ENCODE peak calls at places on chromosomes 1 and 21, in four cellular contexts. L, O, Q and C are unnamed samples.

GRCh38 chr1:193060938-193061337 is 1.5 kb downstream of the RO60 start:
- DNase-seq in Q (no peak), O (no peak), L (no peak), C (peak; percentile 47)

GRCh38 chr1:26913754-26914619 is at the start of gene NR0B2:
- DNase-seq in Q (no peak), L (no peak), O (no peak), C (no peak)

GRCh38 chr1:161153682-161154337 is at the start of gene UFC1:
- DNase-seq in O (peak; percentile 88), L (peak; percentile 83), Q (peak; percentile 60), C (peak; percentile 85)

GRCh38 chr1:27727126-27727525 is 1.4 kb downstream of the FAM76A start:
- DNase-seq in Q (no peak), L (no peak), O (no peak), C (no peak)

GRCh38 chr1:38088366-38088765 is 41.8 kb upstream of the POU3F1 start:
- DNase-seq in Q (no peak), L (no peak), O (no peak), C (no peak)

GRCh38 chr1:156805766-156806511 is 10.7 kb downstream of the SH2D2A start:
- DNase-seq in O (peak; percentile 45), Q (peak; percentile 76), L (no peak), C (peak; percentile 83)

GRCh38 chr1:228381336-228381735 is 25.3 kb downstream of the TRIM11 start:
- DNase-seq in O (no peak), Q (no peak), L (no peak), C (peak; percentile 51)

GRCh38 chr1:32172621-32173245 is 6.7 kb upstream of the TXLNA start:
- DNase-seq in Q (no peak), L (no peak), O (no peak), C (no peak)

GRCh38 chr1:13926556-13926955 is 226.6 kb downstream of the PRDM2 start:
- DNase-seq in O (no peak), Q (no peak), L (no peak), C (no peak)

GRCh38 chr1:88922214-88922613 is 30.8 kb upstream of the GTF2B start:
- DNase-seq in O (no peak), Q (no peak), L (no peak), C (no peak)

GRCh38 chr1:31063636-31064035 is 1.9 kb downstream of the PUM1 start:
- DNase-seq in Q (no peak), O (no peak), L (no peak), C (no peak)

GRCh38 chr1:3000214-3000613 is 21.1 kb upstream of the ACTRT2 start:
- DNase-seq in L (no peak), Q (no peak), O (peak; percentile 54), C (no peak)

GRCh38 chr21:44753357-44753756 is 42.0 kb upstream of the TSPEAR start:
- DNase-seq in Q (no peak), L (no peak), O (peak; percentile 43), C (no peak)

GRCh38 chr21:16908087-16908486 is 604.8 kb upstream of the CXADR start:
- DNase-seq in O (no peak), Q (peak; percentile 73), L (no peak), C (peak; percentile 76)

GRCh38 chr1:222370911-222371717 is 176.8 kb downstream of the HHIPL2 start:
- DNase-seq in Q (peak; percentile 94), O (no peak), L (no peak), C (peak; percentile 69)

GRCh38 chr1:12434174-12434573 is 183.8 kb downstream of the DHRS3 start:
- DNase-seq in O (no peak), Q (peak; percentile 42), L (no peak), C (peak; percentile 78)

GRCh38 chr1:182261655-182262054 is 129.9 kb downstream of the GLUL start:
- DNase-seq in Q (no peak), L (no peak), O (no peak), C (no peak)

GRCh38 chr1:63857478-63857877 is 83.7 kb downstream of the ROR1 start:
- DNase-seq in L (no peak), Q (no peak), O (no peak), C (no peak)

GRCh38 chr1:39892611-39893595 is 8.8 kb downstream of the MYCL start:
- DNase-seq in Q (peak; percentile 56), L (no peak), O (no peak), C (peak; percentile 70)

GRCh38 chr1:157412308-157412707 is 140.0 kb downstream of the FCRL5 start:
- DNase-seq in O (no peak), Q (no peak), L (no peak), C (no peak)

GRCh38 chr1:205739348-205740160 is 10.4 kb downstream of the NUCKS1 start:
- DNase-seq in Q (peak; percentile 26), O (no peak), L (no peak), C (no peak)

GRCh38 chr1:248853668-248854375 is 5.1 kb downstream of the ZNF692 start:
- DNase-seq in L (peak; percentile 46), O (peak; percentile 45), Q (no peak), C (no peak)

GRCh38 chr1:234643850-234644134 is 33.8 kb upstream of the IRF2BP2 start:
- DNase-seq in O (no peak), L (no peak), Q (no peak), C (no peak)

DNA sequence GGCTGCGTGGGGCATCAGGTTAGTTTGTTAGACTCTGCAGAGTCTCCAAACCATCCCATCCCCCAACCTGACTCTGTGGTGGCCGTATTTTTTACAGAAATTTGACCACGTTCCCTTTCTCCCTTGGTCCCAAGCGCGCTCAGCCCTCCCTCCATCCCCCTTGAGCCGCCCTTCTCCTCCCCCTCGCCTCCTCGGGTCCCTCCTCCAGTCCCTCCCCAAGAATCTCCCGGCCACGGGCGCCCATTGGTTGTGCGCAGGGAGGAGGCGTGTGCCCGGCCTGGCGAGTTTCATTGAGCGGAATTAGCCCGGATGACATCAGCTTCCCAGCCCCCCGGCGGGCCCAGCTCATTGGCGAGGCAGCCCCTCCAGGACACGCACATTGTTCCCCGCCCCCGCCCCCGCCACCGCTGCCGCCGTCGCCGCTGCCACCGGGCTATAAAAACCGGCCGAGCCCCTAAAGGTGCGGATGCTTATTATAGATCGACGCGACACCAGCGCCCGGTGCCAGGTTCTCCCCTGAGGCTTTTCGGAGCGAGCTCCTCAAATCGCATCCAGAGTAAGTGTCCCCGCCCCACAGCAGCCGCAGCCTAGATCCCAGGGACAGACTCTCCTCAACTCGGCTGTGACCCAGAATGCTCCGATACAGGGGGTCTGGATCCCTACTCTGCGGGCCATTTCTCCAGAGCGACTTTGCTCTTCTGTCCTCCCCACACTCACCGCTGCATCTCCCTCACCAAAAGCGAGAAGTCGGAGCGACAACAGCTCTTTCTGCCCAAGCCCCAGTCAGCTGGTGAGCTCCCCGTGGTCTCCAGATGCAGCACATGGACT is at the start of gene OLIG2:
- DNase-seq in Q (no peak), O (no peak), L (no peak), C (peak; percentile 57)
- H3K4me3 ChIP-seq in Q (no peak within 1 kb of the TSS), O (no peak within 1 kb of the TSS), L (peak within 1 kb of the TSS; percentile 10), C (peak within 1 kb of the TSS; percentile 29)

GRCh38 chr1:226696552-226696951 is 42.5 kb downstream of the ITPKB start:
- DNase-seq in L (no peak), O (no peak), Q (no peak), C (no peak)

GRCh38 chr1:226695335-226695900 is 43.7 kb downstream of the ITPKB start:
- DNase-seq in L (no peak), Q (no peak), O (no peak), C (no peak)

GRCh38 chr1:226697608-226698544 is 41.2 kb downstream of the ITPKB start:
- DNase-seq in O (no peak), Q (no peak), L (no peak), C (no peak)

GRCh38 chr1:226698659-226699058 is 40.4 kb downstream of the ITPKB start:
- DNase-seq in L (no peak), O (no peak), Q (no peak), C (no peak)

DNA sequence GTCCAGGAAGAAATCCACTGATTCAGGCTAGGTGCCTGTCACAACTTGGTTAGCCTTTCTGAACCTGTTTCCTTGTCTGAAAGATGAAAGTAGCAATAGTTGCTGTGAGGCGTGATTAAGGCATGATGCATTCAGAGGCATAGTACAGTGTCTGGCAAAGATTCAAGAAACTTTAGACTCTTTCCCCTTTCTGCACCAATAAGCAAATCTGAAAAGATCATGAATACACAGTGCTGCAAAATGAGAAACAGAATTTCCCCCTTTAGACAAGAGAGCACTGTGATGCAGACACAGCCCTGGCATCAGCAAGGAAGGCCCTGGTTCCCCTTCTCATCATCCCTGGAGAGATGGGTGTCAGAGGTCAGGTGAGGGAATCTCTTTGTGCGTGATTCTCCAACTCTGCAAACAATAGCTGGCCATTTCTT is 41.9 kb downstream of the ITPKB start:
- DNase-seq in O (no peak), Q (no peak), L (no peak), C (no peak)
- H3K36me3 ChIP-seq in O (peaks cover 5% of the 10 kb centered on the region), Q (no peaks in the 10 kb centered on the region), L (no peaks in the 10 kb centered on the region), C (no peaks in the 10 kb centered on the region)

DNA sequence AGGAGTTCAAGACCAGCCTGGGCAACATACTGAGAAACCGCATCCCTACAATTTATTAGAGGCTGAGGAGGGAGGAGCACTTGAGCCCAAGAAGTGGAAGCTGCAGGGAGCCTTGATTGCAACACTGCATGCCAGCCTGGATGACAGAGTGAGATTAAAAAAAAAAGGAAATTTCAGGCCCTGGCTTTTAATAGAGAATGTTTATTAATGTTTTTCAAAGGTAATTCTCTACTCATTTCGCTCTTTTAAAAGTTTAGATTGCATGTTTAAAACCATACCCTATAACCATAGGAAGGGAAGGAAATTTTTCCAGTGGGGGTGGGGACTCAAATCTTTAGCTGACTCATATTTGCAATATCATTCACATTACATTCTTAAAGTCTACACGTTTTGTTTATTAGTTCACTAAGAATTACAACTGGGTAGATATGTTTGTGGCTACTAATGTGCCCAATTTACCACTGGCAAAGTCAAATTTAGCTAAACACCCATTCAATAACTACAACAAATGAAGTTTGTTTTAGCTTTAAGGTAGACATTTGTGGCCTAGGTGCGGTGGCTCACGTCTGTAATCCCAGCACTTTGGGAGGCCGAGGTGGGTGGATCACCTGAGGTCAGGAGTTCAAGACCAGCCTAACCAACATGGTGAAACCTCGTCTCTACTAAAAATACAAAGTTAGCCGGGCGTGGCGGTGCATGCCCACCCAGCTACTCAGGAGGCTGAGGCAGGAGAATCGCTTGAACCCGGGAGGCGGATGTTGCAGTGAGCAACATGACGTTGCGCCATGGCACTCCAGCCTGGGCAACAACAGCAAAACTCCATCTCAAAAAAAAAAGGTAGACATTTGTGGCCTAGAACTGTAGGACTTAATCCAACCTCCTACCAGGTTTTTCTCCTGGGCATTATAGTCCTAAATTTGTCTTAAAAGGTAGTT is 5.0 kb downstream of the KDM5B start:
- DNase-seq in Q (no peak), L (peak; percentile 50), O (no peak), C (peak; percentile 62)
- H3K4me3 ChIP-seq in Q (no peak overlapping the region), L (no peak overlapping the region), O (no peak overlapping the region), C (no peak overlapping the region)

GRCh38 chr21:33554236-33554981 is 11.6 kb downstream of the SON start:
- DNase-seq in Q (no peak), O (no peak), L (no peak), C (no peak)

GRCh38 chr21:33551664-33552063 is 8.8 kb downstream of the SON start:
- DNase-seq in Q (no peak), L (no peak), O (no peak), C (no peak)

GRCh38 chr21:33554982-33555344 is 12.1 kb downstream of the SON start:
- DNase-seq in L (no peak), O (no peak), Q (no peak), C (no peak)

GRCh38 chr21:33552093-33552998 is 9.5 kb downstream of the SON start:
- DNase-seq in Q (no peak), L (no peak), O (no peak), C (no peak)

GRCh38 chr21:33552999-33553598 is 10.3 kb downstream of the SON start:
- DNase-seq in O (no peak), Q (no peak), L (no peak), C (no peak)
- H3K36me3 ChIP-seq in O (peaks cover 95% of the 10 kb centered on the region), Q (peaks cover 35% of the 10 kb centered on the region), L (peaks cover 89% of the 10 kb centered on the region), C (peaks cover 96% of the 10 kb centered on the region)